ENCODE peak calls at places on chromosomes 5 and 9, in seven cellular contexts. One of them, this sample, is unnamed.

GRCh38 chr9:93252781-93253530 is 69.0 kb downstream of the WNK2 start:
- DNase-seq in Daoy: no peak
- DNase-seq in stimulated activated CD4-positive, alpha-beta T cell treated with anti-CD3 and anti-CD28 coated beads, Interleukin-4, amount 100 ng/mL, for 4 hours: no peak
- DNase-seq in nephron progenitor cell: no peak
- DNase-seq in colonic mucosa: no peak
- DNase-seq in NCI-H1092 treated with DMSO at 0.1 percent for 48 hours: no peak
- DNase-seq in cardiac fibroblast: no peak
- DNase-seq in this sample: no peak

GRCh38 chr5:32030686-32031478 is 143.2 kb downstream of the GOLPH3 start:
- DNase-seq in Daoy: no peak
- DNase-seq in nephron progenitor cell: no peak
- DNase-seq in stimulated activated CD4-positive, alpha-beta T cell treated with anti-CD3 and anti-CD28 coated beads, Interleukin-4, amount 100 ng/mL, for 4 hours: no peak
- DNase-seq in cardiac fibroblast: peak
- DNase-seq in NCI-H1092 treated with DMSO at 0.1 percent for 48 hours: no peak
- DNase-seq in colonic mucosa: no peak
- DNase-seq in this sample: no peak

GRCh38 chr9:110844121-110844520 is 175.5 kb downstream of the MUSK start:
- DNase-seq in cardiac fibroblast: peak
- DNase-seq in stimulated activated CD4-positive, alpha-beta T cell treated with anti-CD3 and anti-CD28 coated beads, Interleukin-4, amount 100 ng/mL, for 4 hours: no peak
- DNase-seq in Daoy: no peak
- DNase-seq in colonic mucosa: no peak
- DNase-seq in NCI-H1092 treated with DMSO at 0.1 percent for 48 hours: no peak
- DNase-seq in nephron progenitor cell: no peak
- DNase-seq in this sample: no peak

GRCh38 chr9:121692606-121693505 is 41.4 kb downstream of the DAB2IP start:
- DNase-seq in cardiac fibroblast: peak
- DNase-seq in Daoy: peak
- DNase-seq in nephron progenitor cell: no peak
- DNase-seq in colonic mucosa: no peak
- DNase-seq in NCI-H1092 treated with DMSO at 0.1 percent for 48 hours: no peak
- DNase-seq in stimulated activated CD4-positive, alpha-beta T cell treated with anti-CD3 and anti-CD28 coated beads, Interleukin-4, amount 100 ng/mL, for 4 hours: no peak
- DNase-seq in this sample: no peak

GRCh38 chr9:124264812-124265211 is 7.1 kb downstream of the NEK6 start:
- DNase-seq in cardiac fibroblast: no peak
- DNase-seq in NCI-H1092 treated with DMSO at 0.1 percent for 48 hours: no peak
- DNase-seq in stimulated activated CD4-positive, alpha-beta T cell treated with anti-CD3 and anti-CD28 coated beads, Interleukin-4, amount 100 ng/mL, for 4 hours: no peak
- DNase-seq in colonic mucosa: no peak
- DNase-seq in nephron progenitor cell: no peak
- DNase-seq in Daoy: peak
- DNase-seq in this sample: no peak

GRCh38 chr9:15469406-15469805 is 41.4 kb downstream of the PSIP1 start:
- DNase-seq in colonic mucosa: no peak
- DNase-seq in Daoy: no peak
- DNase-seq in NCI-H1092 treated with DMSO at 0.1 percent for 48 hours: peak
- DNase-seq in cardiac fibroblast: peak
- DNase-seq in nephron progenitor cell: no peak
- DNase-seq in stimulated activated CD4-positive, alpha-beta T cell treated with anti-CD3 and anti-CD28 coated beads, Interleukin-4, amount 100 ng/mL, for 4 hours: no peak
- DNase-seq in this sample: no peak

GRCh38 chr9:107019216-107019615 is 156.2 kb downstream of the ZNF462 start:
- DNase-seq in stimulated activated CD4-positive, alpha-beta T cell treated with anti-CD3 and anti-CD28 coated beads, Interleukin-4, amount 100 ng/mL, for 4 hours: no peak
- DNase-seq in colonic mucosa: no peak
- DNase-seq in cardiac fibroblast: peak
- DNase-seq in NCI-H1092 treated with DMSO at 0.1 percent for 48 hours: no peak
- DNase-seq in nephron progenitor cell: no peak
- DNase-seq in Daoy: peak
- DNase-seq in this sample: no peak

GRCh38 chr5:173486826-173487225 is 129.6 kb downstream of the BOD1 start:
- DNase-seq in Daoy: no peak
- DNase-seq in nephron progenitor cell: no peak
- DNase-seq in colonic mucosa: no peak
- DNase-seq in cardiac fibroblast: no peak
- DNase-seq in NCI-H1092 treated with DMSO at 0.1 percent for 48 hours: no peak
- DNase-seq in stimulated activated CD4-positive, alpha-beta T cell treated with anti-CD3 and anti-CD28 coated beads, Interleukin-4, amount 100 ng/mL, for 4 hours: no peak
- DNase-seq in this sample: no peak

GRCh38 chr9:124217839-124218437 is 39.8 kb upstream of the NEK6 start:
- DNase-seq in nephron progenitor cell: no peak
- DNase-seq in NCI-H1092 treated with DMSO at 0.1 percent for 48 hours: no peak
- DNase-seq in Daoy: no peak
- DNase-seq in colonic mucosa: no peak
- DNase-seq in cardiac fibroblast: no peak
- DNase-seq in stimulated activated CD4-positive, alpha-beta T cell treated with anti-CD3 and anti-CD28 coated beads, Interleukin-4, amount 100 ng/mL, for 4 hours: no peak
- DNase-seq in this sample: no peak

GRCh38 chr9:111287127-111287526 is 42.9 kb downstream of the OR2K2 start:
- DNase-seq in stimulated activated CD4-positive, alpha-beta T cell treated with anti-CD3 and anti-CD28 coated beads, Interleukin-4, amount 100 ng/mL, for 4 hours: no peak
- DNase-seq in nephron progenitor cell: no peak
- DNase-seq in colonic mucosa: no peak
- DNase-seq in cardiac fibroblast: peak
- DNase-seq in NCI-H1092 treated with DMSO at 0.1 percent for 48 hours: no peak
- DNase-seq in Daoy: peak
- DNase-seq in this sample: no peak

GRCh38 chr5:5014836-5015235 is 125.3 kb upstream of the ADAMTS16 start:
- DNase-seq in NCI-H1092 treated with DMSO at 0.1 percent for 48 hours: no peak
- DNase-seq in Daoy: peak
- DNase-seq in nephron progenitor cell: no peak
- DNase-seq in colonic mucosa: no peak
- DNase-seq in stimulated activated CD4-positive, alpha-beta T cell treated with anti-CD3 and anti-CD28 coated beads, Interleukin-4, amount 100 ng/mL, for 4 hours: no peak
- DNase-seq in cardiac fibroblast: no peak
- DNase-seq in this sample: no peak

GRCh38 chr9:31137850-31138160 is 1246.6 kb upstream of the ACO1 start:
- DNase-seq in colonic mucosa: no peak
- DNase-seq in Daoy: no peak
- DNase-seq in nephron progenitor cell: no peak
- DNase-seq in stimulated activated CD4-positive, alpha-beta T cell treated with anti-CD3 and anti-CD28 coated beads, Interleukin-4, amount 100 ng/mL, for 4 hours: no peak
- DNase-seq in NCI-H1092 treated with DMSO at 0.1 percent for 48 hours: no peak
- DNase-seq in cardiac fibroblast: no peak
- DNase-seq in this sample: no peak

GRCh38 chr5:141488591-141489478 is at the start of gene PCDHGC5:
- DNase-seq in nephron progenitor cell: no peak
- DNase-seq in Daoy: peak
- DNase-seq in cardiac fibroblast: peak
- DNase-seq in stimulated activated CD4-positive, alpha-beta T cell treated with anti-CD3 and anti-CD28 coated beads, Interleukin-4, amount 100 ng/mL, for 4 hours: no peak
- DNase-seq in colonic mucosa: no peak
- DNase-seq in NCI-H1092 treated with DMSO at 0.1 percent for 48 hours: no peak
- DNase-seq in this sample: no peak

GRCh38 chr9:135898634-135899407 is 8.5 kb downstream of the CAMSAP1 start:
- DNase-seq in stimulated activated CD4-positive, alpha-beta T cell treated with anti-CD3 and anti-CD28 coated beads, Interleukin-4, amount 100 ng/mL, for 4 hours: no peak
- DNase-seq in nephron progenitor cell: no peak
- DNase-seq in colonic mucosa: no peak
- DNase-seq in Daoy: no peak
- DNase-seq in cardiac fibroblast: peak
- DNase-seq in NCI-H1092 treated with DMSO at 0.1 percent for 48 hours: no peak
- DNase-seq in this sample: no peak

This sample was measured in activated CD4-positive, alpha-beta memory T cell treated with anti-CD3 and anti-CD28 coated beads, Interleukin-2, amount 10 ng/mL, durations not matched to agents 7 days and 5 days.